ENCODE peak calls at places on chromosomes 16 and 17, in ten cellular contexts. M is tibial artery, G is dorsolateral prefrontal cortex, Q is breast epithelium, R is colonic mucosa, F is left ventricle myocardium inferior, T is fibroblast of lung, U is pancreas, C is esophagus muscularis mucosa, A is thoracic aorta. D is an unnamed sample.
A peak's percentile ranks its signal among the peaks of the same experiment; 100 is the strongest.

GRCh38 chr17:46003907-46004748 is 5.1 kb downstream of the STH start:
- DNase-seq in M (no peak), G (peak; percentile 79), Q (no peak), R (peak; percentile 75), F (peak; percentile 50), T (peak; percentile 11), U (peak; percentile 93), C (no peak), A (no peak), D (no peak)

GRCh38 chr16:82888616-82889015 is 261.8 kb downstream of the CDH13 start:
- DNase-seq in M (no peak), G (no peak), Q (no peak), R (peak; percentile 23), F (no peak), T (peak; percentile 98), U (no peak), C (no peak), A (no peak), D (no peak)

GRCh38 chr17:65154770-65155589 is 17.8 kb downstream of the RGS9 start:
- DNase-seq in M (no peak), G (no peak), Q (no peak), R (no peak), F (no peak), T (peak; percentile 31), U (no peak), C (no peak), A (no peak), D (no peak)

GRCh38 chr16:11744075-11744470 is 1.4 kb upstream of the TXNDC11 start:
- DNase-seq in M (no peak), G (no peak), Q (no peak), R (peak; percentile 18), F (no peak), T (no peak), U (no peak), C (no peak), A (no peak), D (no peak)

GRCh38 chr17:44794699-44795413 is 35.2 kb downstream of the GJC1 start:
- DNase-seq in M (no peak), G (no peak), Q (no peak), R (no peak), F (no peak), T (peak; percentile 86), U (no peak), C (no peak), A (no peak), D (peak; percentile 81)

GRCh38 chr16:67162439-67163163 is 1.9 kb upstream of the HSF4 start:
- DNase-seq in M (no peak), G (no peak), Q (no peak), R (no peak), F (no peak), T (no peak), U (peak; percentile 35), C (no peak), A (no peak), D (no peak)

GRCh38 chr17:17950347-17950746 is 21.9 kb downstream of the TOM1L2 start:
- DNase-seq in M (no peak), G (no peak), Q (no peak), R (no peak), F (no peak), T (no peak), U (no peak), C (no peak), A (no peak), D (no peak)

GRCh38 chr17:27319536-27320221 is 25.8 kb downstream of the WSB1 start:
- DNase-seq in M (peak; percentile 76), G (peak; percentile 71), Q (peak; percentile 46), R (peak; percentile 64), F (peak; percentile 77), T (peak; percentile 95), U (peak; percentile 77), C (peak; percentile 92), A (peak; percentile 35), D (no peak)

GRCh38 chr17:57984936-57985674 is 2.9 kb downstream of the VEZF1 start:
- DNase-seq in M (no peak), G (no peak), Q (no peak), R (no peak), F (no peak), T (no peak), U (no peak), C (no peak), A (no peak), D (no peak)

GRCh38 chr17:36732351-36732750 is 131.0 kb downstream of the MRM1 start:
- DNase-seq in M (no peak), G (no peak), Q (no peak), R (no peak), F (no peak), T (no peak), U (no peak), C (no peak), A (no peak), D (no peak)

GRCh38 chr16:75236232-75236631 is 15.2 kb downstream of the BCAR1 start:
- DNase-seq in M (no peak), G (no peak), Q (no peak), R (no peak), F (no peak), T (no peak), U (no peak), C (no peak), A (no peak), D (no peak)

GRCh38 chr17:80636356-80637285 is 92.0 kb downstream of the RPTOR start:
- DNase-seq in M (no peak), G (no peak), Q (no peak), R (no peak), F (no peak), T (no peak), U (no peak), C (no peak), A (no peak), D (no peak)

DNA sequence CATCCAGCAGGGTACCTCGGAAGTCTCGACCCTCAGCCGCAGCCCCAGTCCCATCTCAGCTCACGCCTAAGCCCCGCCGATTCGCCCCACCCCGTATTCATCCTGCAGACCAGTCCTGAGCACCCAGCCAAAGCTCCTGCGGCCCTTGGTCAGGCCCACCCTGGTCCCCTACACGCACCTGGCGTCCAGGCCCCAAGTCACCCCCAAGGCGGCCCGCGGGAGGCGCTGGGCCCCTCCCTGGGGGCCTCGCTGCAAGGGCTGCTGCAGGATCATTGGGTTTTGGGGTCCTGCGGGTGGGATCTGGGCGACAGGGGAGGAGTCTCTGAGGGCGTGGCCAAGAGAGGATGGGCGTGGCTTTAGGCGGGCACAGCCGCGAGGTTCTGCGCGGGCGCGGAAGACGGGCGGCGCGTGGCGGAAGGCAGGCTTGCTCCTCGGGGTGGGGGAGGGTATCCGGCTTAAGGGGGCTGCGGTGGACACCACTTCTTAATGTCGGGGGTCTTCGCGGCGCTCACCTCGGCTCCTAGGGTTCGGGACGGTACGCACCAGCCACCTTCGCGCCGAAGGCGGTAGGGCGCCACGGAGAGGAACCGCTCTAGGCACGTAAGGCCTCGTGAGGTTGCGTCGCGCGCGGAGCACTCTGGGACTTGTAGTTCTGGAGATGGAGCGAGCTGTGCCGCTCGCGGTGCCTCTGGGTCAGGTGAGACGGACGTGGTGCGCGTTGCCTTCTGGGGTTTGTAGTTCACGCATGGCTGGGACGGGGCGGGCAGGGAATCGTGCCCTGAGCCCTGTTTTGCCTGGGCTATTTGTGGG is at the start of the genes HCFC1R1 and THOC6:
- DNase-seq in M (peak; percentile 98), G (peak; percentile 98), Q (peak; percentile 98), R (peak; percentile 99), F (peak; percentile 97), T (peak; percentile 98), U (peak; percentile 98), C (peak; percentile 100), A (peak; percentile 92), D (peak; percentile 96)
- TF ChIP-seq CTCF in M (no peak), G (peak; percentile 28), Q (no peak), R (no peak), F (no peak), T (no peak), U (no peak), C (no peak), A (no peak), D (no peak)

GRCh38 chr17:82240506-82241182 is 11.8 kb downstream of the SLC16A3 start:
- DNase-seq in M (no peak), G (no peak), Q (no peak), R (no peak), F (no peak), T (no peak), U (peak; percentile 39), C (no peak), A (no peak), D (no peak)
- H3K27ac ChIP-seq in M (peak overlapping the region; percentile 89), G (peak overlapping the region; percentile 84), Q (peak overlapping the region; percentile 85), R (peak overlapping the region; percentile 49), F (peak overlapping the region; percentile 89), T (peak overlapping the region; percentile 10), U (peak overlapping the region; percentile 58), C (peak overlapping the region; percentile 88), A (peak overlapping the region; percentile 59), D (no peak overlapping the region)

DNA sequence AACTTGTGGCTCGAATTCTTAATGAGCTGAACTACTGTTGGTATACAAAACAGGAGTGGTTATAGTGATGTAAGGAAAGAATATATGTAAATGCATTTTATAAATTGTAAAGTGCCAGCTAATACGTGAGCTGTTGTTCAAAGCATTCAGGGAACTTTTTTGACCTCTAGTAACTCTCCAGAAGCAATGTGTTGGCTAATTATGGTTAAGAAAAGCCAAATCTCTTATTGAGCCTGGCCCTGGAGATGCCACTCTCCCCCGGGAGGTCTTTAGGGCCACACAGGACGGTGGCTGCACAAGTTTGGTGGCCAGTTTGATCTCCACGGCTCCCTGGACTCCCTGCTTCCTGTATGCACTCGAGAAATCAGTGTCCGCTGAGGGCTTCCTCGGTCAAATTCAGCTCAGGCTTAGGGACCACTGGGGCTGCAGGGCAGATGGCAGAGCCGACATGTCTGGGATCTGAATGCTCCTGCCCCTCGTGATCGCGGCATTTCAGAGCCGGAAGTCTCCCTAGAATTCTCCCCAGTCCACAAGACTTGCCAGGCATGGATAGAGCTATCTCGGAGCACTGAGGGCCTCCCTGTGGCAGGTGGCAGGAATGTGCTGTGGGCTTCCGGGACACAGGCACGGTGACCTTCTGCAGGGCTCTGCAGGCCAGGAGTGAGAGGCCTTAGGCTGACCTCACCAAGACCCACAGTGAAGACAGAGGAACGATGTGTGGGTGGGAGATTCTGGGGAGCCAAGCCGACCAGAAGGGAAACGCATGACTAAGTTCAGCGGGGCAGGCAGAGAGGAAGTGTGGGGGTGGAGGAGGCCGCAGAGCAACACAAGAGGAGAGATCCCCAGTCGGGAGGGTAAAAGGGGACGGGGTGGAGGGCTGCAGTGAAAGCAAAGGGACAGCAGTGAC is 18.6 kb upstream of the PITPNM3 start:
- DNase-seq in M (peak; percentile 47), G (no peak), Q (no peak), R (no peak), F (peak; percentile 41), T (peak; percentile 35), U (no peak), C (no peak), A (peak; percentile 24), D (peak; percentile 69)
- TF ChIP-seq CTCF in M (no peak), G (no peak), Q (no peak), R (no peak), F (peak; percentile 30), T (no peak), U (no peak), C (peak; percentile 3), A (no peak), D (no peak)

DNA sequence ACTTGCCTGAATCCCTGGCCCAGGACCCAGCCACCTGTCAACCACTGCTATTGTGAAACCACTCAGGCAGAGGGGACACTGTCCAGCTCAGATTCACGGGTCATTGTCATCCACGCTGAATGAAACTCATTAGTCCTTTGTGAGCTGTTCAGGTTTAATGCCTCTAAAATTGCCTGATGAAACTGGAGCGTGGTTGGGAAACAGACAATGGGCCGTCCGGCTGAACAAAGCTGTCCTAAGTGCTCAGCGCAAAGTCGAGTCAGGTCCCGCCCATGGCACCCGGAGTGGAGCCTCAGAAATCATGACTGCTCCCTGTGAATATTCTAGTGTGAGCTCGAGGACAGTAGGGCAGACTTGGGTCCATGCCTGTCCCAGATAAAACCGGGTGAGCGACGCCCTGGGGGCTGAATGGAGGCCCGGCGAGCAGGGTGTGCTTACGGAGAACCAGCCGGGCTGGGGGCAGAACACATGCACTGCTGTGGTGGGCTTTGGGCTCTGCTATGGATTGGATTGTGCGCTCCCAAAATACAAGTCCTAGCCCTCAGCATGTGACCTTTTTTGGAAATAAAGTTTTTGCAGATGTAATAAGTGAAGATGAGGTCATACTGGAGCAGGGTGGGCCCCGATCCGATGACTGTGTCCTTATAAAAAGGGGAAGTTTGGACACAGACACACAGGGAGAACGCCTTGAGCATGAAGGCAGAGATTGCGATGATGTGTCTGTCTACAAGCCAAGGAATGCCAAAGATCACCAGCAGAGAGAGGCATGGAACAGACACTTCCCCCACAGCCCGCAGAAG is 12.9 kb upstream of the CMIP start:
- DNase-seq in M (peak; percentile 69), G (no peak), Q (no peak), R (no peak), F (no peak), T (peak; percentile 89), U (no peak), C (peak; percentile 88), A (no peak), D (peak; percentile 62)
- H3K27ac ChIP-seq in M (no peak overlapping the region), G (no peak overlapping the region), Q (no peak overlapping the region), R (no peak overlapping the region), F (peak overlapping the region; percentile 19), T (no peak overlapping the region), U (no peak overlapping the region), C (no peak overlapping the region), A (no peak overlapping the region), D (peak overlapping the region; percentile 4)

D was measured in brain microvascular endothelial cell.